ENCODE peak calls at places on chromosomes 13 and 19, in four cellular contexts. W is breast epithelium; C is AG04450; F is effector CD8-positive, alpha-beta T cell. M is an unnamed sample.

GRCh38 chr13:40519637-40520036 is 146.8 kb downstream of the FOXO1 start:
- DNase-seq in F (no peak), C (no peak), W (no peak), M (no peak)

GRCh38 chr19:38099966-38100365 is 124.1 kb downstream of the DPF1 start:
- DNase-seq in W (no peak), C (no peak), F (no peak), M (no peak)

GRCh38 chr13:94858856-94859811 is 146.8 kb upstream of the SOX21 start:
- DNase-seq in C (no peak), F (no peak), W (no peak), M (no peak)

GRCh38 chr19:55178781-55179569 is 1.1 kb downstream of the SYT5 start:
- DNase-seq in F (peak), C (no peak), W (no peak), M (peak)

GRCh38 chr13:29707876-29708543 is 112.5 kb upstream of the SLC7A1 start:
- DNase-seq in C (peak), F (peak), W (no peak), M (peak)

GRCh38 chr19:30059741-30060140 is 117.7 kb downstream of the URI1 start:
- DNase-seq in C (no peak), F (no peak), W (no peak), M (no peak)

GRCh38 chr13:95552208-95552538 is 347 bp upstream of the CLDN10 start:
- DNase-seq in F (no peak), C (no peak), W (no peak), M (no peak)

GRCh38 chr13:92136449-92137180 is 738.2 kb downstream of the GPC5 start:
- DNase-seq in W (no peak), C (no peak), F (no peak), M (peak)

GRCh38 chr19:7944177-7944761 is 803 bp upstream of the TIMM44 start:
- DNase-seq in C (peak), F (peak), W (peak), M (peak)

GRCh38 chr13:112242777-112243176 is 133.4 kb upstream of the SPACA7 start:
- DNase-seq in W (no peak), C (no peak), F (no peak), M (no peak)

GRCh38 chr19:38034153-38034835 is 127.3 kb downstream of the SIPA1L3 start:
- DNase-seq in C (no peak), W (no peak), F (no peak), M (peak)

GRCh38 chr13:72959643-72960042 is 99.2 kb upstream of the KLF5 start:
- DNase-seq in C (no peak), F (no peak), W (no peak), M (no peak)

GRCh38 chr19:5292453-5292842 is 48.2 kb downstream of the PTPRS start:
- DNase-seq in C (no peak), F (peak), W (no peak), M (no peak)

GRCh38 chr19:50785329-50785922 is 4.8 kb upstream of the ACP4 start:
- DNase-seq in W (no peak), F (no peak), C (no peak), M (no peak)

GRCh38 chr19:1183543-1184172 is 9.6 kb upstream of the SBNO2 start:
- DNase-seq in C (no peak), F (no peak), W (peak), M (peak)

GRCh38 chr13:108369412-108369811 is 99.9 kb downstream of the TNFSF13B start:
- DNase-seq in F (no peak), W (no peak), C (no peak), M (no peak)

GRCh38 chr19:13356185-13356584 is 150.1 kb downstream of the CACNA1A start:
- DNase-seq in F (no peak), C (no peak), W (no peak), M (no peak)

GRCh38 chr13:24271611-24272451 is 37.5 kb upstream of the C1QTNF9 start:
- DNase-seq in C (peak), F (peak), W (no peak), M (peak)

M was measured in HT1080.